ENCODE peak calls at places on chromosomes 11 and 22, in ten cellular contexts. T is cardiac muscle cell; J is stimulated activated CD4-positive, alpha-beta T cell treated with anti-CD3 and anti-CD28 coated beads, Interleukin-15, amount 100 ng/mL, for 1 hour; W is mammary epithelial cell; C is sciatic nerve; N is left colon; H is glutamatergic neuron; I is dermis microvascular lymphatic vessel endothelial cell; M is body of pancreas; V is activated CD4-positive, alpha-beta T cell treated with anti-CD3 and anti-CD28 coated beads, Interleukin-2, amount 10 ng/mL, durations not matched to agents 24 days and 14 days. S is an unnamed sample.

GRCh38 chr11:592918-593317 is 16.6 kb downstream of the PHRF1 start:
- DNase-seq in J (no peak), M (no peak), C (no peak), I (no peak), W (no peak), T (no peak), N (no peak), H (no peak), V (no peak), S (no peak)

GRCh38 chr11:36030707-36031365 is 87.0 kb downstream of the LDLRAD3 start:
- DNase-seq in W (no peak), C (no peak), T (no peak), I (no peak), V (no peak), J (no peak), M (no peak), N (no peak), H (no peak), S (no peak)

GRCh38 chr11:85863855-85864254 is 8.7 kb downstream of the CCDC83 start:
- DNase-seq in I (no peak), C (no peak), J (no peak), M (no peak), W (no peak), V (no peak), N (no peak), H (no peak), T (no peak), S (no peak)

GRCh38 chr11:79321282-79321681 is 119.5 kb downstream of the TENM4 start:
- DNase-seq in T (no peak), W (no peak), I (no peak), H (no peak), N (no peak), J (no peak), V (no peak), M (no peak), C (no peak), S (no peak)

GRCh38 chr11:120824242-120824641 is 199.7 kb upstream of the TBCEL start:
- DNase-seq in T (no peak), I (no peak), N (no peak), H (no peak), J (no peak), W (no peak), M (no peak), V (no peak), C (no peak), S (no peak)

GRCh38 chr11:71446942-71447688 is 1.1 kb downstream of the DHCR7 start:
- DNase-seq in I (no peak), T (no peak), H (no peak), C (no peak), W (peak; percentile 83), J (no peak), M (peak; percentile 41), V (peak; percentile 59), N (peak; percentile 49), S (no peak)

GRCh38 chr11:95404370-95404769 is 173.4 kb upstream of the SESN3 start:
- DNase-seq in N (no peak), C (no peak), I (no peak), J (no peak), M (no peak), W (no peak), H (no peak), T (no peak), V (no peak), S (no peak)

GRCh38 chr11:121895919-121896318 is 220.1 kb downstream of the BLID start:
- DNase-seq in T (no peak), M (no peak), H (no peak), C (no peak), N (no peak), J (no peak), V (no peak), W (peak; percentile 54), I (no peak), S (no peak)

GRCh38 chr11:27395556-27396258 is 32.7 kb upstream of the CCDC34 start:
- DNase-seq in C (no peak), V (no peak), M (peak; percentile 75), W (peak; percentile 40), N (peak; percentile 68), H (no peak), I (no peak), T (no peak), J (no peak), S (no peak)

GRCh38 chr11:34065505-34066203 is 14.1 kb downstream of the CAPRIN1 start:
- DNase-seq in C (no peak), H (no peak), J (no peak), N (no peak), T (no peak), M (no peak), V (no peak), W (peak; percentile 37), I (no peak), S (no peak)

GRCh38 chr11:80144932-80145612 is 704.2 kb upstream of the TENM4 start:
- DNase-seq in N (no peak), T (no peak), H (no peak), C (no peak), M (no peak), V (no peak), W (no peak), I (no peak), J (no peak), S (no peak)

GRCh38 chr11:11252403-11252802 is 100.6 kb downstream of the CSNK2A3 start:
- DNase-seq in W (no peak), N (no peak), M (no peak), I (no peak), J (no peak), H (no peak), C (no peak), T (no peak), V (no peak), S (no peak)

GRCh38 chr11:65505434-65506315 is 6.8 kb downstream of the MALAT1 start:
- DNase-seq in V (peak; percentile 66), C (peak; percentile 66), T (no peak), H (no peak), W (no peak), N (no peak), M (no peak), J (no peak), I (no peak), S (no peak)

GRCh38 chr22:48490513-48491411 is 1336.9 kb downstream of the BRD1 start:
- DNase-seq in H (no peak), T (no peak), V (no peak), I (no peak), M (no peak), W (no peak), N (no peak), J (no peak), C (peak; percentile 56), S (no peak)

GRCh38 chr11:11752688-11753087 is 89.1 kb upstream of the USP47 start:
- DNase-seq in C (no peak), M (no peak), H (no peak), W (no peak), J (no peak), I (no peak), T (no peak), V (no peak), N (no peak), S (no peak)

GRCh38 chr11:45736424-45736823 is 68.5 kb upstream of the SLC35C1 start:
- DNase-seq in H (no peak), I (no peak), V (no peak), W (peak; percentile 95), N (no peak), C (no peak), J (no peak), T (no peak), M (peak; percentile 21), S (no peak)

GRCh38 chr22:39967996-39968968 is 8.1 kb downstream of the TMA7B start:
- DNase-seq in C (no peak), H (no peak), V (no peak), M (peak; percentile 61), I (peak; percentile 24), N (no peak), J (no peak), T (no peak), W (no peak), S (no peak)

GRCh38 chr11:118910309-118911112 is 15.2 kb downstream of the BCL9L start:
- DNase-seq in M (peak; percentile 77), V (peak; percentile 74), J (no peak), I (no peak), C (peak; percentile 83), W (peak; percentile 81), H (peak; percentile 48), N (peak; percentile 75), T (peak; percentile 88), S (peak; percentile 58)

GRCh38 chr11:13963949-13964770 is 1.6 kb downstream of the SPON1 start:
- DNase-seq in V (no peak), T (peak; percentile 31), C (no peak), W (no peak), I (no peak), H (peak; percentile 25), J (no peak), N (peak; percentile 45), M (no peak), S (no peak)

GRCh38 chr11:115612331-115612730 is 108.1 kb upstream of the CADM1 start:
- DNase-seq in I (no peak), N (no peak), J (no peak), V (no peak), T (no peak), M (no peak), H (no peak), C (no peak), W (no peak), S (no peak)

GRCh38 chr22:42388130-42388797 is 43.9 kb downstream of the NFAM1 start:
- DNase-seq in I (no peak), H (peak; percentile 92), J (no peak), M (peak; percentile 58), V (no peak), W (peak; percentile 21), N (no peak), C (no peak), T (no peak), S (no peak)

GRCh38 chr11:128837627-128838026 is 29.5 kb downstream of the KCNJ1 start:
- DNase-seq in M (no peak), V (no peak), I (peak; percentile 71), C (no peak), T (no peak), H (no peak), N (no peak), W (no peak), J (no peak), S (no peak)

GRCh38 chr11:1202154-1202775 is 20.6 kb upstream of the MUC5B start:
- DNase-seq in M (no peak), J (no peak), W (no peak), V (no peak), I (no peak), N (peak; percentile 23), H (peak; percentile 25), C (peak; percentile 57), T (no peak), S (no peak)

GRCh38 chr11:133501643-133502535 is 30.4 kb downstream of the OPCML start:
- DNase-seq in M (no peak), N (no peak), C (no peak), T (no peak), J (no peak), H (no peak), I (no peak), W (no peak), V (no peak), S (no peak)

S was measured in T follicular helper cell.